ENCODE peak calls at places on chromosomes 13 and 19, in four cellular contexts. A is endothelial cell of umbilical vein; U is activated T-cell treated with anti-CD3 and anti-CD28 coated beads, Interleukin-2, amount 50 U/mL, for 72 hours; P is cardiac septum. L is an unnamed sample.

GRCh38 chr19:42850981-42851717 is 28.4 kb downstream of the PSG1 start:
- DNase-seq in A (no peak), U (no peak), P (no peak), L (no peak)

GRCh38 chr19:40609561-40610395 is 8.6 kb downstream of the LTBP4 start:
- DNase-seq in A (peak; percentile 61), U (peak; percentile 97), P (peak; percentile 92), L (peak; percentile 6)

GRCh38 chr13:102718746-102719145 is 23.9 kb upstream of the METTL21C start:
- DNase-seq in A (no peak), U (no peak), P (no peak), L (no peak)

GRCh38 chr19:51131780-51132680 is 7.3 kb downstream of the SIGLEC9 start:
- DNase-seq in A (peak; percentile 80), U (no peak), P (peak; percentile 87), L (no peak)

GRCh38 chr13:21675095-21676007 is 4.5 kb downstream of the FGF9 start:
- DNase-seq in A (no peak), U (peak; percentile 66), P (peak; percentile 80), L (no peak)

GRCh38 chr13:80962173-80962572 is 621.2 kb upstream of the SPRY2 start:
- DNase-seq in A (peak; percentile 77), U (no peak), P (no peak), L (no peak)

GRCh38 chr13:98999635-98999952 is 21.7 kb upstream of the DOCK9 start:
- DNase-seq in A (peak; percentile 78), U (no peak), P (no peak), L (no peak)

GRCh38 chr19:38949580-38950367 is 19.0 kb downstream of the MRPS12 start:
- DNase-seq in A (peak; percentile 87), U (peak; percentile 92), P (peak; percentile 92), L (no peak)

GRCh38 chr13:107370036-107370785 is 802.3 kb upstream of the ARGLU1 start:
- DNase-seq in A (peak; percentile 83), U (no peak), P (no peak), L (no peak)

GRCh38 chr19:49502866-49503581 is 6.8 kb downstream of the RPS11 start:
- DNase-seq in A (peak; percentile 83), U (peak; percentile 49), P (no peak), L (peak; percentile 23)

GRCh38 chr13:33686772-33687480 is 131.0 kb upstream of the RFC3 start:
- DNase-seq in A (no peak), U (no peak), P (no peak), L (no peak)

GRCh38 chr13:109751477-109751876 is 34.9 kb downstream of the IRS2 start:
- DNase-seq in A (no peak), U (no peak), P (no peak), L (no peak)

GRCh38 chr19:35715981-35716734 is 1.6 kb upstream of the KMT2B start:
- DNase-seq in A (no peak), U (no peak), P (no peak), L (no peak)

GRCh38 chr19:50330365-50331078 is 1.3 kb upstream of the KCNC3 start:
- DNase-seq in A (peak; percentile 68), U (peak; percentile 95), P (peak; percentile 84), L (peak; percentile 73)

GRCh38 chr19:21202865-21203494 is 61.1 kb downstream of the ZNF431 start:
- DNase-seq in A (peak; percentile 15), U (peak; percentile 41), P (no peak), L (no peak)

GRCh38 chr13:46668302-46668720 is 115.3 kb downstream of the LRCH1 start:
- DNase-seq in A (peak; percentile 89), U (peak; percentile 34), P (no peak), L (peak; percentile 19)

GRCh38 chr19:4391701-4392543 is 8.4 kb downstream of the SH3GL1 start:
- DNase-seq in A (peak; percentile 99), U (no peak), P (no peak), L (no peak)

GRCh38 chr19:10651821-10652220 is 2.3 kb upstream of the ILF3 start:
- DNase-seq in A (no peak), U (no peak), P (no peak), L (no peak)